ENCODE peak calls at places on chromosomes 16 and 17, in ten cellular contexts. One of them, this sample, is unnamed.

GRCh38 chr16:14505846-14506245 is 124.2 kb downstream of the PARN start:
- DNase-seq in coronary artery: no peak
- DNase-seq in tibial nerve: no peak
- DNase-seq in stimulated activated naive CD8-positive, alpha-beta T cell treated with anti-CD3 and anti-CD28 coated beads, Interleukin-15, Interleukin-2, amounts not matched to agents 100 U/mL and 50 U/mL, for 24 hours: no peak
- DNase-seq in progenitor cell of endocrine pancreas: no peak
- DNase-seq in cardiac fibroblast: peak; percentile 69
- DNase-seq in T-cell: no peak
- DNase-seq in glutamatergic neuron: no peak
- DNase-seq in CD8-positive, alpha-beta memory T cell: no peak
- DNase-seq in AG09309: no peak
- DNase-seq in this sample: no peak

GRCh38 chr17:34254651-34255380 is at the start of gene CCL2:
- DNase-seq in coronary artery: no peak
- DNase-seq in tibial nerve: peak; percentile 65
- DNase-seq in stimulated activated naive CD8-positive, alpha-beta T cell treated with anti-CD3 and anti-CD28 coated beads, Interleukin-15, Interleukin-2, amounts not matched to agents 100 U/mL and 50 U/mL, for 24 hours: no peak
- DNase-seq in progenitor cell of endocrine pancreas: no peak
- DNase-seq in cardiac fibroblast: peak; percentile 95
- DNase-seq in T-cell: no peak
- DNase-seq in glutamatergic neuron: peak; percentile 54
- DNase-seq in CD8-positive, alpha-beta memory T cell: no peak
- DNase-seq in AG09309: no peak
- DNase-seq in this sample: no peak

GRCh38 chr16:23330583-23331249 is 28.6 kb downstream of the SCNN1B start:
- DNase-seq in coronary artery: no peak
- DNase-seq in tibial nerve: no peak
- DNase-seq in stimulated activated naive CD8-positive, alpha-beta T cell treated with anti-CD3 and anti-CD28 coated beads, Interleukin-15, Interleukin-2, amounts not matched to agents 100 U/mL and 50 U/mL, for 24 hours: no peak
- DNase-seq in progenitor cell of endocrine pancreas: no peak
- DNase-seq in cardiac fibroblast: no peak
- DNase-seq in T-cell: no peak
- DNase-seq in glutamatergic neuron: no peak
- DNase-seq in CD8-positive, alpha-beta memory T cell: no peak
- DNase-seq in AG09309: no peak
- DNase-seq in this sample: no peak

GRCh38 chr16:9366048-9366969 is 274.9 kb downstream of the HAPSTR1 start:
- DNase-seq in coronary artery: no peak
- DNase-seq in tibial nerve: no peak
- DNase-seq in stimulated activated naive CD8-positive, alpha-beta T cell treated with anti-CD3 and anti-CD28 coated beads, Interleukin-15, Interleukin-2, amounts not matched to agents 100 U/mL and 50 U/mL, for 24 hours: no peak
- DNase-seq in progenitor cell of endocrine pancreas: no peak
- DNase-seq in cardiac fibroblast: no peak
- DNase-seq in T-cell: no peak
- DNase-seq in glutamatergic neuron: no peak
- DNase-seq in CD8-positive, alpha-beta memory T cell: no peak
- DNase-seq in AG09309: no peak
- DNase-seq in this sample: no peak

GRCh38 chr16:30028438-30029093 is 2.5 kb downstream of the TLCD3B start:
- DNase-seq in coronary artery: no peak
- DNase-seq in tibial nerve: no peak
- DNase-seq in stimulated activated naive CD8-positive, alpha-beta T cell treated with anti-CD3 and anti-CD28 coated beads, Interleukin-15, Interleukin-2, amounts not matched to agents 100 U/mL and 50 U/mL, for 24 hours: peak; percentile 51
- DNase-seq in progenitor cell of endocrine pancreas: peak; percentile 64
- DNase-seq in cardiac fibroblast: no peak
- DNase-seq in T-cell: no peak
- DNase-seq in glutamatergic neuron: no peak
- DNase-seq in CD8-positive, alpha-beta memory T cell: no peak
- DNase-seq in AG09309: no peak
- DNase-seq in this sample: no peak

GRCh38 chr16:57480127-57480753 is 6.1 kb downstream of the DOK4 start:
- DNase-seq in coronary artery: peak; percentile 90
- DNase-seq in tibial nerve: no peak
- DNase-seq in stimulated activated naive CD8-positive, alpha-beta T cell treated with anti-CD3 and anti-CD28 coated beads, Interleukin-15, Interleukin-2, amounts not matched to agents 100 U/mL and 50 U/mL, for 24 hours: no peak
- DNase-seq in progenitor cell of endocrine pancreas: no peak
- DNase-seq in cardiac fibroblast: peak; percentile 81
- DNase-seq in T-cell: no peak
- DNase-seq in glutamatergic neuron: no peak
- DNase-seq in CD8-positive, alpha-beta memory T cell: no peak
- DNase-seq in AG09309: no peak
- DNase-seq in this sample: peak; percentile 33

GRCh38 chr17:37650419-37651003 is 7.3 kb upstream of the DDX52 start:
- DNase-seq in coronary artery: no peak
- DNase-seq in tibial nerve: no peak
- DNase-seq in stimulated activated naive CD8-positive, alpha-beta T cell treated with anti-CD3 and anti-CD28 coated beads, Interleukin-15, Interleukin-2, amounts not matched to agents 100 U/mL and 50 U/mL, for 24 hours: no peak
- DNase-seq in progenitor cell of endocrine pancreas: no peak
- DNase-seq in cardiac fibroblast: peak; percentile 61
- DNase-seq in T-cell: no peak
- DNase-seq in glutamatergic neuron: peak; percentile 52
- DNase-seq in CD8-positive, alpha-beta memory T cell: no peak
- DNase-seq in AG09309: no peak
- DNase-seq in this sample: no peak

GRCh38 chr16:75252946-75253911 is 1.8 kb upstream of the BCAR1 start:
- DNase-seq in coronary artery: no peak
- DNase-seq in tibial nerve: no peak
- DNase-seq in stimulated activated naive CD8-positive, alpha-beta T cell treated with anti-CD3 and anti-CD28 coated beads, Interleukin-15, Interleukin-2, amounts not matched to agents 100 U/mL and 50 U/mL, for 24 hours: no peak
- DNase-seq in progenitor cell of endocrine pancreas: no peak
- DNase-seq in cardiac fibroblast: peak; percentile 89
- DNase-seq in T-cell: no peak
- DNase-seq in glutamatergic neuron: no peak
- DNase-seq in CD8-positive, alpha-beta memory T cell: no peak
- DNase-seq in AG09309: no peak
- DNase-seq in this sample: peak; percentile 92

GRCh38 chr16:85448557-85449194 is 164.4 kb upstream of the GSE1 start:
- DNase-seq in coronary artery: no peak
- DNase-seq in tibial nerve: no peak
- DNase-seq in stimulated activated naive CD8-positive, alpha-beta T cell treated with anti-CD3 and anti-CD28 coated beads, Interleukin-15, Interleukin-2, amounts not matched to agents 100 U/mL and 50 U/mL, for 24 hours: peak; percentile 27
- DNase-seq in progenitor cell of endocrine pancreas: peak; percentile 80
- DNase-seq in cardiac fibroblast: no peak
- DNase-seq in T-cell: peak; percentile 66
- DNase-seq in glutamatergic neuron: peak; percentile 93
- DNase-seq in CD8-positive, alpha-beta memory T cell: peak; percentile 22
- DNase-seq in AG09309: no peak
- DNase-seq in this sample: no peak

GRCh38 chr16:81551141-81551808 is 106.7 kb downstream of the CMIP start:
- DNase-seq in coronary artery: no peak
- DNase-seq in tibial nerve: no peak
- DNase-seq in stimulated activated naive CD8-positive, alpha-beta T cell treated with anti-CD3 and anti-CD28 coated beads, Interleukin-15, Interleukin-2, amounts not matched to agents 100 U/mL and 50 U/mL, for 24 hours: peak; percentile 20
- DNase-seq in progenitor cell of endocrine pancreas: no peak
- DNase-seq in cardiac fibroblast: peak; percentile 27
- DNase-seq in T-cell: no peak
- DNase-seq in glutamatergic neuron: no peak
- DNase-seq in CD8-positive, alpha-beta memory T cell: no peak
- DNase-seq in AG09309: no peak
- DNase-seq in this sample: no peak

GRCh38 chr16:10777356-10777755 is 33.7 kb downstream of the NUBP1 start:
- DNase-seq in coronary artery: no peak
- DNase-seq in tibial nerve: no peak
- DNase-seq in stimulated activated naive CD8-positive, alpha-beta T cell treated with anti-CD3 and anti-CD28 coated beads, Interleukin-15, Interleukin-2, amounts not matched to agents 100 U/mL and 50 U/mL, for 24 hours: no peak
- DNase-seq in progenitor cell of endocrine pancreas: no peak
- DNase-seq in cardiac fibroblast: no peak
- DNase-seq in T-cell: no peak
- DNase-seq in glutamatergic neuron: no peak
- DNase-seq in CD8-positive, alpha-beta memory T cell: no peak
- DNase-seq in AG09309: no peak
- DNase-seq in this sample: no peak

GRCh38 chr16:27726621-27727275 is 176.8 kb downstream of the KATNIP start:
- DNase-seq in coronary artery: no peak
- DNase-seq in tibial nerve: no peak
- DNase-seq in stimulated activated naive CD8-positive, alpha-beta T cell treated with anti-CD3 and anti-CD28 coated beads, Interleukin-15, Interleukin-2, amounts not matched to agents 100 U/mL and 50 U/mL, for 24 hours: no peak
- DNase-seq in progenitor cell of endocrine pancreas: no peak
- DNase-seq in cardiac fibroblast: peak; percentile 81
- DNase-seq in T-cell: no peak
- DNase-seq in glutamatergic neuron: no peak
- DNase-seq in CD8-positive, alpha-beta memory T cell: no peak
- DNase-seq in AG09309: no peak
- DNase-seq in this sample: no peak

GRCh38 chr16:70746040-70746707 is 54.8 kb downstream of the VAC14 start:
- DNase-seq in coronary artery: peak; percentile 90
- DNase-seq in tibial nerve: no peak
- DNase-seq in stimulated activated naive CD8-positive, alpha-beta T cell treated with anti-CD3 and anti-CD28 coated beads, Interleukin-15, Interleukin-2, amounts not matched to agents 100 U/mL and 50 U/mL, for 24 hours: no peak
- DNase-seq in progenitor cell of endocrine pancreas: no peak
- DNase-seq in cardiac fibroblast: peak; percentile 87
- DNase-seq in T-cell: no peak
- DNase-seq in glutamatergic neuron: no peak
- DNase-seq in CD8-positive, alpha-beta memory T cell: no peak
- DNase-seq in AG09309: peak; percentile 67
- DNase-seq in this sample: peak; percentile 64

GRCh38 chr17:80036715-80037477 is 454 bp downstream of the CCDC40 start:
- DNase-seq in coronary artery: no peak
- DNase-seq in tibial nerve: no peak
- DNase-seq in stimulated activated naive CD8-positive, alpha-beta T cell treated with anti-CD3 and anti-CD28 coated beads, Interleukin-15, Interleukin-2, amounts not matched to agents 100 U/mL and 50 U/mL, for 24 hours: peak; percentile 36
- DNase-seq in progenitor cell of endocrine pancreas: peak; percentile 53
- DNase-seq in cardiac fibroblast: peak; percentile 46
- DNase-seq in T-cell: peak; percentile 7
- DNase-seq in glutamatergic neuron: peak; percentile 81
- DNase-seq in CD8-positive, alpha-beta memory T cell: peak; percentile 27
- DNase-seq in AG09309: no peak
- DNase-seq in this sample: no peak